ENCODE peak calls at places on chromosome 6, in six cellular contexts. E, M, I, C, U and O are unnamed samples.

GRCh38 chr6:36596359-36596758 is 2.2 kb downstream of the SRSF3 start:
- DNase-seq in C (no peak), E (no peak), M (no peak), I (no peak), U (no peak), O (no peak)

GRCh38 chr6:34386316-34387137 is 5.9 kb downstream of the NUDT3 start:
- DNase-seq in E (no peak), U (peak), I (no peak), M (no peak), C (no peak), O (no peak)

GRCh38 chr6:154161689-154162088 is 122.6 kb downstream of the OPRM1 start:
- DNase-seq in M (no peak), I (no peak), C (no peak), E (no peak), U (no peak), O (no peak)

GRCh38 chr6:106213660-106214276 is 111.8 kb downstream of the ATG5 start:
- DNase-seq in E (no peak), C (no peak), M (no peak), I (no peak), U (no peak), O (no peak)

GRCh38 chr6:157604816-157605215 is 218.2 kb upstream of the SNX9 start:
- DNase-seq in M (no peak), I (no peak), U (no peak), E (no peak), C (no peak), O (no peak)

GRCh38 chr6:32127409-32127716 is 683 bp downstream of the ATF6B start:
- DNase-seq in I (no peak), C (no peak), E (no peak), M (no peak), U (no peak), O (no peak)

GRCh38 chr6:111573892-111574800 is 31.5 kb downstream of the TRAF3IP2 start:
- DNase-seq in I (no peak), M (no peak), E (no peak), C (no peak), U (peak), O (no peak)

GRCh38 chr6:39298061-39298460 is 16.2 kb downstream of the KCNK17 start:
- DNase-seq in U (no peak), E (no peak), M (no peak), C (no peak), I (no peak), O (no peak)

GRCh38 chr6:29710281-29710941 is 12.8 kb upstream of the HLA-F start:
- DNase-seq in E (no peak), U (no peak), I (no peak), C (no peak), M (no peak), O (no peak)

GRCh38 chr6:14510038-14510437 is 392.5 kb downstream of the CD83 start:
- DNase-seq in E (no peak), M (no peak), I (no peak), C (no peak), U (no peak), O (no peak)

GRCh38 chr6:110043366-110043994 is 65.4 kb downstream of the GPR6 start:
- DNase-seq in U (no peak), E (no peak), M (peak), C (no peak), I (no peak), O (peak)

GRCh38 chr6:9704989-9705388 is 709.9 kb downstream of the TFAP2A start:
- DNase-seq in U (no peak), C (no peak), E (peak), M (no peak), I (no peak), O (no peak)

GRCh38 chr6:127921982-127922381 is 21.1 kb upstream of the THEMIS start:
- DNase-seq in C (no peak), E (no peak), U (no peak), I (no peak), M (no peak), O (no peak)

GRCh38 chr6:110196874-110197273 is 16.6 kb downstream of the CDC40 start:
- DNase-seq in I (no peak), U (no peak), C (no peak), E (no peak), M (no peak), O (no peak)

GRCh38 chr6:90146024-90146423 is 150.6 kb downstream of the BACH2 start:
- DNase-seq in I (no peak), M (no peak), C (no peak), U (no peak), E (no peak), O (no peak)

GRCh38 chr6:30836431-30836866 is 47.9 kb upstream of the DDR1 start:
- DNase-seq in U (no peak), C (no peak), E (no peak), I (no peak), M (no peak), O (no peak)

GRCh38 chr6:164897523-164898094 is 411.8 kb downstream of the C6orf118 start:
- DNase-seq in M (no peak), U (no peak), E (no peak), C (no peak), I (peak), O (peak)

GRCh38 chr6:28203201-28203600 is 21.9 kb upstream of the ZSCAN9 start:
- DNase-seq in U (no peak), C (no peak), I (peak), M (no peak), E (no peak), O (no peak)

DNA sequence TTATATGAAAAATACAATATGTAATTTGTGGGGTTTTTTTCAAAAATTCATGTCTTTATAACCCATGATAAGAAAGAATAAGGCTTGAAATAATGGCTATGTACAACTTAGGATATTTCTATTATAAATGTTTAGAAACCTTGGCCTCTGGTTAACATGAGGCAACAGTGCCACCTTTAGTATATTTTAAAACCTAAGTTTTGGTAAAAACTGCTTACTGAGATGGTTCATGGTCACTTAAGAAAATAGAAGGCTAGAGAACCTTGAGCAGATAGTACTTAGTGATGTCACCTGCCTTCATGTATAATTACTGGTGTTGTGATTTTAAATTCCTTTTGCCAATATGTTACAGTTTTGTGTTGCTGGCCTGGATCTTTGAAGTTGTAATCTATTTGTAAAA is 176.5 kb downstream of the ADGB start:
- DNase-seq in I (no peak), M (no peak), U (no peak), C (no peak), E (no peak), O (no peak)
- TF ChIP-seq CTCF in I (no peak), M (no peak), U (no peak), C (no peak), E (no peak), O (no peak)

GRCh38 chr6:16956371-16956770 is 145.5 kb upstream of the STMND1 start:
- DNase-seq in E (no peak), U (no peak), I (no peak), C (no peak), M (no peak), O (no peak)
- TF ChIP-seq CTCF in E (no peak), U (no peak), I (no peak), C (no peak), M (no peak), O (no peak)

GRCh38 chr6:55293116-55293515 is 34.2 kb upstream of the GFRAL start:
- DNase-seq in E (no peak), C (no peak), I (no peak), U (peak), M (no peak), O (no peak)
- TF ChIP-seq CTCF in E (peak), C (peak), I (peak), U (peak), M (peak), O (no peak)

GRCh38 chr6:148382856-148383255 is 40.2 kb downstream of the SASH1 start:
- DNase-seq in C (no peak), E (no peak), U (no peak), I (no peak), M (no peak), O (no peak)
- TF ChIP-seq CTCF in C (no peak), E (no peak), U (no peak), I (no peak), M (no peak), O (no peak)

DNA sequence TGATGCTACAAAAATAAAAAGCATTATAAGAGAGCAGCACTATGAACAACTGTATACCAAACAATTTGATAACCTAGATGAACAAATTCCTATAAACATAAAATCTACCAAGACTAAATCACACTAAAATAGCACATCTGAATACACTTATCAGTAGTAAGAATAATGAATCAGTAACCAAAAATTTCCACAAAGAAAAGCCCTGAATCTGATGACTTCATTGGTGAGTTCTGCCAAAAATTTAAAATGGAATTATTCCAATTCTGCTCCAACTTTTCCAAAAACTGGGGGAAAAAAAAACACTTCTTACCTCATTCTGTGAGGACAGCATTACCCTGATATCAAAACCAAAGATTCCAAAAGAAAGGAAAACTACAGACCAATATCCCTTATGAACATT is 206.2 kb downstream of the WDR27 start:
- DNase-seq in I (no peak), U (no peak), E (no peak), C (no peak), M (no peak), O (no peak)
- TF ChIP-seq CTCF in I (no peak), U (no peak), E (no peak), C (no peak), M (no peak), O (no peak)

GRCh38 chr6:45496085-45496433 is 118.3 kb upstream of the SUPT3H start:
- DNase-seq in E (no peak), C (no peak), U (no peak), I (no peak), M (no peak), O (no peak)
- TF ChIP-seq CTCF in E (no peak), C (no peak), U (no peak), I (no peak), M (no peak), O (no peak)

GRCh38 chr6:6674872-6675271 is 86.4 kb downstream of the LY86 start:
- DNase-seq in E (no peak), U (peak), I (peak), M (no peak), C (no peak), O (peak)
- TF ChIP-seq CTCF in E (no peak), U (peak), I (peak), M (no peak), C (peak), O (peak)

DNA sequence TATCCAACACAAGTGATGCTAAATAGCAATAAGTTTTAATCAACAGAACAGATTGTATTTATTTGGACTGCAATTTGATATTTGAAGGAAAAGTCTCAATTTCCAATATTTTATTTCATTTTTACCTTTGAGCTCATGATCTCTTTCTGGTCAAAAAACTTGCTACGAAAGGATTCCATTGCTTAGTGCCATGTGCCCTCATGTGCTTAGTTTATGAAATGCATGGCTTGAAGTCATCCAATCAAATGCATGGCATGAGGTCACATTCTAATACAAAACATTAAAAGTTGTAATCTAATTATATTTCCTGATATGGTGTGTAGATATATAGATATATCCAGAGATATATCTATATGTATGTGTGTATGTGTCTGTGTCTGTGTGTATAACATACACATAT is 321.2 kb upstream of the ADGRB3 start:
- DNase-seq in I (no peak), E (no peak), C (no peak), M (no peak), U (peak), O (no peak)
- TF ChIP-seq CTCF in I (no peak), E (no peak), C (peak), M (no peak), U (peak), O (no peak)